ENCODE peak calls at places on chromosomes 1 and 21, in nine cellular contexts. Z, T, L, J, F, M, U, R and O are unnamed samples.

GRCh38 chr1:169584483-169585144 is 1.7 kb downstream of the F5 start:
- DNase-seq in Z (no peak), L (no peak), M (no peak), R (no peak), J (no peak), F (no peak), U (no peak), T (no peak), O (peak; percentile 35)

GRCh38 chr1:178101266-178101630 is 7.3 kb downstream of the RASAL2 start:
- DNase-seq in T (no peak), R (no peak), M (no peak), Z (no peak), U (no peak), L (no peak), J (no peak), F (no peak), O (no peak)

GRCh38 chr1:103492003-103492665 is 33.4 kb upstream of the RNPC3 start:
- DNase-seq in M (no peak), U (no peak), Z (no peak), F (no peak), T (no peak), L (no peak), R (no peak), J (no peak), O (no peak)

GRCh38 chr1:10152709-10153284 is 57.6 kb upstream of the KIF1B start:
- DNase-seq in Z (peak; percentile 71), L (peak; percentile 18), J (peak; percentile 58), T (peak; percentile 21), M (peak; percentile 73), R (peak; percentile 32), F (no peak), U (peak; percentile 58), O (peak; percentile 77)

GRCh38 chr1:232833966-232834535 is 28.8 kb downstream of the MAP10 start:
- DNase-seq in M (no peak), T (no peak), U (no peak), J (no peak), F (no peak), Z (no peak), R (no peak), L (no peak), O (no peak)

GRCh38 chr1:248755505-248755904 is at the start of gene LYPD8:
- DNase-seq in T (no peak), F (no peak), Z (no peak), M (no peak), U (peak; percentile 59), R (no peak), J (no peak), L (no peak), O (peak; percentile 18)

GRCh38 chr1:230895452-230895851 is 27.1 kb upstream of the C1orf198 start:
- DNase-seq in J (no peak), R (no peak), Z (no peak), F (no peak), T (no peak), L (no peak), U (no peak), M (no peak), O (no peak)

GRCh38 chr1:191889623-191890003 is 268.6 kb upstream of the RGS18 start:
- DNase-seq in J (no peak), T (no peak), F (no peak), L (no peak), R (no peak), M (no peak), Z (no peak), U (no peak), O (no peak)

GRCh38 chr1:3740038-3740437 is 12.2 kb upstream of the CCDC27 start:
- DNase-seq in R (no peak), Z (no peak), J (no peak), M (no peak), T (no peak), F (no peak), L (no peak), U (no peak), O (no peak)

GRCh38 chr1:203077956-203078355 is 7.9 kb downstream of the MYOG start:
- DNase-seq in L (no peak), M (no peak), T (no peak), J (no peak), R (no peak), U (no peak), Z (no peak), F (no peak), O (no peak)

GRCh38 chr1:4565169-4565568 is 89.2 kb upstream of the AJAP1 start:
- DNase-seq in L (no peak), U (no peak), Z (no peak), M (no peak), R (no peak), T (no peak), F (no peak), J (no peak), O (no peak)

GRCh38 chr1:151047591-151047924 is at the start of gene C1orf56:
- DNase-seq in U (peak; percentile 77), Z (peak; percentile 72), T (no peak), F (peak; percentile 56), J (peak; percentile 84), L (peak; percentile 76), R (peak; percentile 63), M (peak; percentile 86), O (peak; percentile 58)

GRCh38 chr1:152743371-152744145 is 14.3 kb upstream of the KPRP start:
- DNase-seq in L (no peak), M (no peak), T (no peak), Z (no peak), J (no peak), U (no peak), F (no peak), R (no peak), O (no peak)

GRCh38 chr1:211589782-211590721 is 11.1 kb upstream of the SLC30A1 start:
- DNase-seq in Z (no peak), M (peak; percentile 76), T (no peak), J (no peak), U (no peak), F (no peak), R (peak; percentile 91), L (peak; percentile 55), O (peak; percentile 32)

GRCh38 chr1:160256396-160257046 is 5.8 kb downstream of the DCAF8 start:
- DNase-seq in T (no peak), J (no peak), Z (peak; percentile 18), F (no peak), U (no peak), R (no peak), M (no peak), L (no peak), O (no peak)

GRCh38 chr1:156308078-156308477 is 9.0 kb upstream of the VHLL start:
- DNase-seq in Z (no peak), M (no peak), T (no peak), L (no peak), J (no peak), R (no peak), F (no peak), U (no peak), O (no peak)

GRCh38 chr1:29543586-29543985 is 307.3 kb downstream of the PTPRU start:
- DNase-seq in F (no peak), L (no peak), U (no peak), R (no peak), M (no peak), J (no peak), Z (no peak), T (no peak), O (no peak)

GRCh38 chr21:33578214-33578613 is 10.3 kb downstream of the DONSON start:
- DNase-seq in Z (no peak), R (no peak), L (no peak), F (no peak), J (no peak), M (no peak), T (no peak), U (no peak), O (no peak)

GRCh38 chr1:224675589-224675988 is 59.5 kb downstream of the CNIH3 start:
- DNase-seq in F (no peak), R (no peak), T (no peak), Z (no peak), U (no peak), M (no peak), J (no peak), L (no peak), O (no peak)

GRCh38 chr1:1428174-1428573 is 7.1 kb upstream of the ANKRD65 start:
- DNase-seq in T (no peak), U (no peak), J (no peak), Z (no peak), M (no peak), F (no peak), R (no peak), L (no peak), O (no peak)

GRCh38 chr21:29376556-29376955 is 77.8 kb downstream of the BACH1 start:
- DNase-seq in U (peak; percentile 42), T (peak; percentile 69), J (peak; percentile 70), Z (peak; percentile 88), R (peak; percentile 34), L (peak; percentile 18), F (peak; percentile 58), M (peak; percentile 75), O (peak; percentile 49)

GRCh38 chr1:38569932-38570356 is 289.6 kb downstream of the RRAGC start:
- DNase-seq in R (no peak), M (no peak), T (no peak), F (no peak), L (no peak), J (no peak), U (no peak), Z (peak; percentile 29), O (no peak)

GRCh38 chr1:229986737-229987364 is 80.2 kb upstream of the GALNT2 start:
- DNase-seq in Z (no peak), R (no peak), U (no peak), F (no peak), J (no peak), L (no peak), M (no peak), T (no peak), O (no peak)

GRCh38 chr1:36950588-36950987 is 83.7 kb downstream of the GRIK3 start:
- DNase-seq in F (no peak), M (no peak), L (no peak), R (no peak), U (no peak), T (peak; percentile 97), Z (no peak), J (no peak), O (no peak)
- H3K4me1 ChIP-seq in F (no peaks in the 10 kb centered on the region), M (no peaks in the 10 kb centered on the region), L (no peaks in the 10 kb centered on the region), R (no peaks in the 10 kb centered on the region), U (no peaks in the 10 kb centered on the region), T (peaks cover 99% of the 10 kb centered on the region), Z (no peaks in the 10 kb centered on the region), J (peaks cover 14% of the 10 kb centered on the region), O (no peaks in the 10 kb centered on the region)

GRCh38 chr21:42857216-42857615 is 22.1 kb downstream of the WDR4 start:
- DNase-seq in M (no peak), U (no peak), F (no peak), Z (no peak), T (no peak), R (no peak), J (no peak), L (no peak), O (no peak)
- H3K36me3 ChIP-seq in M (no peaks in the 10 kb centered on the region), U (peaks cover 53% of the 10 kb centered on the region), F (peaks cover 51% of the 10 kb centered on the region), Z (peaks cover 83% of the 10 kb centered on the region), T (peaks cover 95% of the 10 kb centered on the region), R (peaks cover 100% of the 10 kb centered on the region), J (no peaks in the 10 kb centered on the region), L (peaks cover 9% of the 10 kb centered on the region), O (peaks cover 30% of the 10 kb centered on the region)

GRCh38 chr1:241703001-241703400 is 50.9 kb downstream of the WDR64 start:
- DNase-seq in F (no peak), M (no peak), T (no peak), R (no peak), J (no peak), Z (no peak), U (no peak), L (no peak), O (no peak)
- H3K27ac ChIP-seq in F (no peak overlapping the region), M (no peak overlapping the region), T (no peak overlapping the region), R (no peak overlapping the region), J (no peak overlapping the region), Z (no peak overlapping the region), U (no peak overlapping the region), L (no peak overlapping the region), O (no peak overlapping the region)

GRCh38 chr1:26315874-26316850 is 1.6 kb upstream of the CD52 start:
- DNase-seq in Z (no peak), U (no peak), R (no peak), J (no peak), L (no peak), M (no peak), F (no peak), T (peak; percentile 57), O (no peak)
- H3K4me1 ChIP-seq in Z (no peaks in the 10 kb centered on the region), U (peaks cover 2% of the 10 kb centered on the region), R (peaks cover 2% of the 10 kb centered on the region), J (peaks cover 15% of the 10 kb centered on the region), L (no peaks in the 10 kb centered on the region), M (no peaks in the 10 kb centered on the region), F (peaks cover 51% of the 10 kb centered on the region), T (peaks cover 71% of the 10 kb centered on the region), O (no peaks in the 10 kb centered on the region)